ENCODE peak calls at places on chromosomes 7 and 10, in seven cellular contexts. O is WERI-Rb-1, X is pancreas, G is body of pancreas, L is heart right ventricle, S is tibial nerve, V is right atrium auricular region. A is an unnamed sample.

GRCh38 chr7:26950854-26951253 is 86.5 kb upstream of the SKAP2 start:
- DNase-seq in O (no peak), X (no peak), G (no peak), L (no peak), S (no peak), V (no peak), A (no peak)

GRCh38 chr10:91034494-91035157 is 113.7 kb upstream of the ANKRD1 start:
- DNase-seq in O (no peak), X (no peak), G (peak), L (peak), S (peak), V (peak), A (no peak)

GRCh38 chr10:43202657-43203490 is 64.0 kb downstream of the RASGEF1A start:
- DNase-seq in O (peak), X (peak), G (peak), L (peak), S (no peak), V (peak), A (peak)

GRCh38 chr7:128939075-128939860 is 1.5 kb downstream of the IRF5 start:
- DNase-seq in O (no peak), X (peak), G (no peak), L (no peak), S (no peak), V (peak), A (no peak)

GRCh38 chr10:29033311-29033940 is 255.4 kb upstream of the LYZL1 start:
- DNase-seq in O (no peak), X (no peak), G (no peak), L (no peak), S (no peak), V (no peak), A (no peak)

GRCh38 chr7:20282960-20283359 is 47.7 kb upstream of the ITGB8 start:
- DNase-seq in O (no peak), X (no peak), G (no peak), L (no peak), S (no peak), V (no peak), A (no peak)

GRCh38 chr10:62075912-62076311 is 174.4 kb downstream of the ARID5B start:
- DNase-seq in O (no peak), X (no peak), G (no peak), L (no peak), S (no peak), V (no peak), A (no peak)

GRCh38 chr10:79884006-79884405 is 57.5 kb downstream of the NUTM2E start:
- DNase-seq in O (no peak), X (no peak), G (no peak), L (no peak), S (no peak), V (no peak), A (no peak)

GRCh38 chr7:142668495-142668894 is 80.8 kb upstream of the PRSS1 start:
- DNase-seq in O (no peak), X (no peak), G (no peak), L (no peak), S (no peak), V (no peak), A (no peak)

GRCh38 chr10:122407375-122408125 is 33.0 kb downstream of the PLEKHA1 start:
- DNase-seq in O (no peak), X (no peak), G (peak), L (no peak), S (no peak), V (no peak), A (no peak)

GRCh38 chr7:108018668-108019067 is 15.7 kb upstream of the LAMB1 start:
- DNase-seq in O (no peak), X (no peak), G (no peak), L (no peak), S (no peak), V (no peak), A (no peak)

GRCh38 chr7:79909124-79909641 is 225.4 kb upstream of the GNAI1 start:
- DNase-seq in O (no peak), X (no peak), G (no peak), L (no peak), S (no peak), V (no peak), A (no peak)

GRCh38 chr10:8036521-8037198 is 17.8 kb upstream of the GATA3 start:
- DNase-seq in O (no peak), X (no peak), G (no peak), L (no peak), S (no peak), V (no peak), A (no peak)

GRCh38 chr10:114401195-114401741 is 3.0 kb downstream of the AFAP1L2 start:
- DNase-seq in O (no peak), X (no peak), G (peak), L (peak), S (peak), V (peak), A (peak)

GRCh38 chr10:69807696-69808095 is 6.0 kb downstream of the COL13A1 start:
- DNase-seq in O (no peak), X (no peak), G (no peak), L (no peak), S (no peak), V (no peak), A (no peak)

GRCh38 chr10:1123198-1123597 is 67.0 kb downstream of the WDR37 start:
- DNase-seq in O (no peak), X (no peak), G (no peak), L (no peak), S (no peak), V (no peak), A (no peak)

GRCh38 chr10:11024596-11024995 is 6.9 kb downstream of the CELF2 start:
- DNase-seq in O (no peak), X (no peak), G (no peak), L (no peak), S (no peak), V (no peak), A (no peak)

GRCh38 chr10:125802739-125803138 is 20.3 kb downstream of the UROS start:
- DNase-seq in O (no peak), X (no peak), G (no peak), L (no peak), S (no peak), V (no peak), A (no peak)

GRCh38 chr7:141014091-141014490 is 661 bp downstream of the MRPS33 start:
- DNase-seq in O (no peak), X (no peak), G (no peak), L (no peak), S (no peak), V (no peak), A (no peak)

GRCh38 chr7:141012696-141013344 is 1.9 kb downstream of the MRPS33 start:
- DNase-seq in O (no peak), X (no peak), G (no peak), L (no peak), S (no peak), V (no peak), A (no peak)

GRCh38 chr7:141013345-141013715 is 1.4 kb downstream of the MRPS33 start:
- DNase-seq in O (no peak), X (no peak), G (no peak), L (no peak), S (no peak), V (no peak), A (no peak)

GRCh38 chr7:141016349-141016748 is 1.6 kb upstream of the MRPS33 start:
- DNase-seq in O (no peak), X (no peak), G (no peak), L (no peak), S (no peak), V (no peak), A (no peak)

GRCh38 chr7:141014523-141015395 is at the start of gene MRPS33:
- DNase-seq in O (peak), X (peak), G (peak), L (peak), S (peak), V (peak), A (peak)
- H3K27ac ChIP-seq in O (peak), X (peak), G (peak), L (peak), S (peak), V (peak), A (peak)

DNA sequence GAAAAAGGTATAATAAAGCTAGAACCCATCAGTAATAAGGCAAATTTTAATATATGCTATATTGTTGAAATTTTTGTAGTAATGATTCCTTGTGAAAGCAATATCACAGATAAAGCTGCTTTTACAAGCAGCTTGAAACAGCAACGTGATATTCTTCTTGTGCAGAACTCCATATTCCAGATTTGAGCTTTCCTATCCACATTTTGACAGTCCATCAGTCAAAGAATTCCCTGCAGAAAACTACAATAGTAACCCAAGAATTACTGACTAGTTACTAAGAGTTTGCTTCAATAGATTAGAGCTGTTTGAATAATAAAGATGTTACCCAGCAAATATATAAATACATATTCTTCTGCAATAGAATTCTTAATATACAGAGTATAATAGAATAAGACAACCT is 291.2 kb downstream of the KCND2 start:
- DNase-seq in O (no peak), X (no peak), G (no peak), L (no peak), S (no peak), V (no peak), A (no peak)
- H3K27ac ChIP-seq in O (no peak), X (no peak), G (no peak), L (no peak), S (no peak), V (no peak), A (no peak)

GRCh38 chr7:2908103-2908683 is 64.1 kb upstream of the GNA12 start:
- DNase-seq in O (no peak), X (no peak), G (no peak), L (no peak), S (no peak), V (no peak), A (no peak)

GRCh38 chr7:2905027-2905426 is 60.9 kb upstream of the GNA12 start:
- DNase-seq in O (no peak), X (no peak), G (no peak), L (no peak), S (no peak), V (no peak), A (no peak)

GRCh38 chr7:2905500-2905899 is 61.4 kb upstream of the GNA12 start:
- DNase-seq in O (no peak), X (no peak), G (no peak), L (no peak), S (no peak), V (no peak), A (no peak)

GRCh38 chr7:2904202-2904601 is 60.1 kb upstream of the GNA12 start:
- DNase-seq in O (no peak), X (no peak), G (no peak), L (no peak), S (no peak), V (no peak), A (no peak)

DNA sequence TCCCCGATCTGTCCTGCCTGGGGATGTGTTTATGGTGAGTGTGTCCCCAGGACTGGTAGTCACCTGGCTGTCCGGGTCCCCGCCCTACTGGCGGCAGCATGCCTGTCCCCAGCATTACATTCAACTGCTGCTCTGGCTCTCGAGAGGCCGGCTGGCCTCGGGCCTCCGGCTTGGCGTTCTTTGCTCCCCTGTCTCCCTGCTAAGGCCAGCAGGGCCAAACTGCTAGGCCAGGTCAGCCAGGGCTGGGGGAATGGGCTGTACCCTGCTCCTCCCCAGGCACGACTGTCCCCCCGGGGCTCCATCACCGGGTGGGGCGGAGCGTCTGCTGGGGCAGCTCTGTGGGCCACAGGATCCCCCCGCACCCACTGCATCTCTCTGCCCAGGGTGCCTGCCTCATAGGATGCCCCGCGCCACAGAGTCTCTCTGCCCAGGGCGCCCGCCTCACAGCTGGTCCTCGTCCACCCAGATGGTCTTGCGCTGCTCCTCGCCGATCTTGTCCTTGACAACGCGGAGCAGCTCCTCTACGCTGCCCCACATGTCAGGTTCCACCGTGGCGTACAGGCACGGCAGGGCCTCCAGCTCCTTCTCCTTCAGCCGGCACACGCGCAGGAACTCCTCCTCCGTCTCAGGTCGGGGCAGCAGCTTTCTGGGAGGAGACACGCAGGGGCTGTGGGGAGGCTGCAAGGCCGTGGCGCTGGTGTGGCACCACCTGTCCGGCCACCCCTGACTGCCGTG is 62.3 kb upstream of the GNA12 start:
- DNase-seq in O (no peak), X (peak), G (no peak), L (no peak), S (no peak), V (no peak), A (no peak)
- H3K27ac ChIP-seq in O (no peak), X (no peak), G (no peak), L (no peak), S (no peak), V (no peak), A (no peak)

DNA sequence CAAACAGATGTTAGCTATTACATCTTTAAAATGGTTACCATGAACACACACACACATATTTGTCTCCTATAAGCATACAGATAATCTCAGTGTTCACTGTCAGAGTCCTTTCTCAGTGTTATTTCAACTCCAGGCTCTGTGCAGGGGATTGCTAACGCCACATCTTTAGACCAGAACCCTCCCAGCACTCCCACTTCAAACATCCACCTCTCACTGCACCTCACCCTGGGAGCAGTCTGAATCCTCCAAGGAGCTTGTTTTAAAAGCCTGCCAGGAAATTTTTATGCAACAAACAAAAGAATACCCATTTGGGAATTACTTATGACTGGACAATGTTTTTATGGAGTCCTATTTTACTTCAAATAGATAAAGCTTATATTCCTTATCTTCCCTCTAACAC is 107.4 kb downstream of the PARD3 start:
- DNase-seq in O (no peak), X (no peak), G (no peak), L (no peak), S (no peak), V (no peak), A (no peak)
- H3K27ac ChIP-seq in O (no peak), X (no peak), G (no peak), L (peak), S (no peak), V (no peak), A (no peak)

DNA sequence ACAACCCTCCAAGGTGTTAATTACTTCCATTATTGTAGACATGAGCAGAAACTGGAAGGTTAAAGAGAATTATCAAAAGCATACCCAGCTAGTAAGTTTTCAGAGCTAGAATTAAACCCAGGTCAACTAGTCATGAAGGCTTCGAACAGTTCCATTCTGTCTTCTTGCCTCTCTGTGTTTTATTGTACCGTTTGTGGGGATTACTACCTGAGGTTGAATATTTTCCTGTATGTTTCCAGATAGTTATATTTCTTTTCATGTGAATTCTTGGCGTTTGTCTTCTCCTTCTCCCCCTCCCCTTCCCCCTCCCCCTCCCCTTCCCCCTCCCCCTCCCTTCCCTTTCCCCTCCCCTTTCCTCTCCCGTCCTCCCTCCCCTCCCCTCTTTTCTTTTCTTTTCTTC is 218.0 kb upstream of the GALNT17 start:
- DNase-seq in O (no peak), X (no peak), G (no peak), L (no peak), S (no peak), V (no peak), A (no peak)
- H3K27ac ChIP-seq in O (no peak), X (no peak), G (no peak), L (no peak), S (no peak), V (no peak), A (no peak)

GRCh38 chr10:6748981-6749630 is 169.0 kb upstream of the PRKCQ start:
- DNase-seq in O (no peak), X (no peak), G (no peak), L (no peak), S (no peak), V (no peak), A (no peak)
- H3K27ac ChIP-seq in O (no peak), X (no peak), G (no peak), L (no peak), S (no peak), V (no peak), A (no peak)

DNA sequence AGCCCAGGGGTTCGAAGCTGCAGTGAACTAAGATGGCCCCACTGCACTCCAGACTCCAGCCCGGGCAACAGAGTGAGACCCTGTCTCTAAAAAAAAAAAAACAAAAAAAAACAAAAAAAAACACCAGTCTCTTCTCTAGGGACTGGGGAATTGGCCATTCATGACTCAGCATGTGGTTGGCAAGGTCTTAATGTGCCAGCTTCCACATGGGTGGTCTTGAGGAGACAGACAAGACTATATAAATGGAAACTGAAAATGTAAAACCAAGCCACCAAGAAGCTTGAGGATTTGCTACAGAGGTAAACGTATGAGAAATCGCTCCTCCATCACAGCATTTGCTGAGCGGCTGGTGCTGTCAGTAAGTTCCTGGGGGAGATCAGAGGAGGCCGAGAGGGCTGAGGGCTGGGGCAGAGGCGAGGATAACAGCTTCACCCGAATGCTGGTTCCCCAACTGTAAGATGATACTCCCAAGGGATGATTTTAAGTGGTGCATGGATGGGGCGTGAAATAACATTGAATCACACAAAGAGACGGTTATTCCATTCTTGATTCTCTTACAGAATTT is 128.7 kb downstream of the C10orf105 start:
- DNase-seq in O (no peak), X (no peak), G (no peak), L (no peak), S (no peak), V (no peak), A (no peak)
- H3K27ac ChIP-seq in O (no peak), X (no peak), G (no peak), L (no peak), S (no peak), V (no peak), A (no peak)

DNA sequence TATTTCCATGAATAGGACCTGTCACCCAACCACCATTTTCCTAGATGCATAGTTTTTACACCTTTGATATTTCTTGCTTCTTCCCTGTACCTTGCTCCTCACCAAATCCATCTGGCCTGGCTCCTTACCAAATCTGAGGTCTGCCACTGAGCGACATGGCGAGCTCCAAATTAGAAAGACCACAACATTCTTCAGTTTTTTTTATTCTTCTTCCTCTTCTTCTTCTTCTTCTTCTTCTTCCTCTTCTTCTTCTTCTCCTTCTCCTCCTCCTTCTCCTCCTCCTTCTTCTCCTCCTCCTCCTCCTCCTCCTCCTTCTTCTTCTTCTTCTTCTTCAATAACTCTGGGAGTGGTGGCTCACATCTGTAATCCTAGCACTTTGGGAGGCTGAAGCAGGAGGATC is 7.1 kb downstream of the CPED1 start:
- DNase-seq in O (no peak), X (no peak), G (no peak), L (no peak), S (no peak), V (no peak), A (no peak)
- H3K27ac ChIP-seq in O (no peak), X (no peak), G (no peak), L (peak), S (no peak), V (no peak), A (no peak)